ENCODE peak calls at places on chromosome 10, in five cellular contexts. Q is tibial artery, W is PC-9, F is neuronal stem cell, U is spleen. B is an unnamed sample. For H3K4me1, the result is how much of the 10 kb centered on the place peaks cover.

GRCh38 chr10:74953214-74953613 is 126.8 kb downstream of the KAT6B start:
- DNase-seq in U (no peak), Q (no peak), W (no peak), F (no peak), B (no peak)

GRCh38 chr10:132115736-132116135 is 50.0 kb downstream of the JAKMIP3 start:
- DNase-seq in W (no peak), Q (no peak), F (no peak), U (peak), B (peak)

GRCh38 chr10:89301721-89302445 is at the start of gene IFIT2:
- DNase-seq in F (no peak), Q (peak), W (peak), U (peak), B (peak)

GRCh38 chr10:67864560-67865371 is 19.7 kb upstream of the SIRT1 start:
- DNase-seq in F (no peak), Q (no peak), W (no peak), U (no peak), B (no peak)

GRCh38 chr10:29719281-29719675 is 84.5 kb upstream of the SVIL start:
- DNase-seq in U (no peak), Q (no peak), W (no peak), F (no peak), B (no peak)

GRCh38 chr10:122499491-122499941 is 38.2 kb downstream of the HTRA1 start:
- DNase-seq in Q (peak), W (no peak), F (no peak), U (peak), B (peak)

GRCh38 chr10:29304259-29305030 is 15.6 kb downstream of the LYZL1 start:
- DNase-seq in U (no peak), W (peak), Q (peak), F (peak), B (peak)

GRCh38 chr10:4515711-4516110 is 310.3 kb upstream of the AKR1E2 start:
- DNase-seq in U (no peak), F (no peak), W (no peak), Q (no peak), B (no peak)

GRCh38 chr10:77533156-77533886 is 104.3 kb downstream of the KCNMA1 start:
- DNase-seq in W (no peak), F (no peak), U (no peak), Q (no peak), B (no peak)

GRCh38 chr10:50152792-50153272 is 85.1 kb downstream of the WASHC2A start:
- DNase-seq in F (no peak), W (no peak), Q (no peak), U (no peak), B (no peak)

GRCh38 chr10:28492556-28492955 is 40.4 kb upstream of the WAC start:
- DNase-seq in W (no peak), Q (no peak), F (no peak), U (no peak), B (no peak)

GRCh38 chr10:97928897-97929296 is 79.3 kb downstream of the GOLGA7B start:
- DNase-seq in W (no peak), U (peak), F (no peak), Q (no peak), B (no peak)

GRCh38 chr10:947881-948280 is 16.4 kb upstream of the LARP4B start:
- DNase-seq in F (no peak), W (no peak), Q (no peak), U (no peak), B (no peak)

GRCh38 chr10:104300736-104301292 is 31.8 kb downstream of the GSTO2 start:
- DNase-seq in Q (peak), U (no peak), F (no peak), W (no peak), B (peak)

GRCh38 chr10:80382989-80383388 is 25.4 kb upstream of the PRXL2A start:
- DNase-seq in U (no peak), Q (no peak), W (peak), F (no peak), B (no peak)

GRCh38 chr10:99993994-99994689 is 15.6 kb downstream of the DNMBP start:
- DNase-seq in U (peak), Q (peak), F (no peak), W (no peak), B (peak)

GRCh38 chr10:99329891-99330674 is 927 bp downstream of the CNNM1 start:
- DNase-seq in Q (no peak), U (peak), F (peak), W (no peak), B (no peak)

GRCh38 chr10:52729259-52730104 is 43.1 kb downstream of the MBL2 start:
- DNase-seq in U (no peak), Q (no peak), F (no peak), W (peak), B (no peak)

GRCh38 chr10:103510046-103510685 is 16.7 kb downstream of the NEURL1 start:
- DNase-seq in F (no peak), W (no peak), Q (no peak), U (no peak), B (no peak)

GRCh38 chr10:53957401-53957800 is 843.6 kb downstream of the PCDH15 start:
- DNase-seq in Q (no peak), F (no peak), W (no peak), U (no peak), B (no peak)

GRCh38 chr10:118818621-118819221 is 64.0 kb upstream of the CACUL1 start:
- DNase-seq in Q (no peak), W (no peak), U (no peak), F (no peak), B (peak)

GRCh38 chr10:127968659-127969058 is 61.8 kb downstream of the PTPRE start:
- DNase-seq in Q (no peak), F (no peak), U (no peak), W (no peak), B (no peak)

GRCh38 chr10:6328708-6329423 is 126.1 kb downstream of the PFKFB3 start:
- DNase-seq in W (no peak), U (no peak), F (no peak), Q (peak), B (no peak)

GRCh38 chr10:28668363-28669226 is 8.7 kb upstream of the BAMBI start:
- DNase-seq in W (no peak), Q (peak), U (peak), F (no peak), B (peak)

GRCh38 chr10:123720536-123720935 is 54.4 kb downstream of the GPR26 start:
- DNase-seq in U (no peak), W (no peak), Q (no peak), F (no peak), B (no peak)

GRCh38 chr10:126013489-126014281 is 117.3 kb downstream of the FANK1 start:
- DNase-seq in U (no peak), Q (no peak), F (no peak), W (no peak), B (no peak)

DNA sequence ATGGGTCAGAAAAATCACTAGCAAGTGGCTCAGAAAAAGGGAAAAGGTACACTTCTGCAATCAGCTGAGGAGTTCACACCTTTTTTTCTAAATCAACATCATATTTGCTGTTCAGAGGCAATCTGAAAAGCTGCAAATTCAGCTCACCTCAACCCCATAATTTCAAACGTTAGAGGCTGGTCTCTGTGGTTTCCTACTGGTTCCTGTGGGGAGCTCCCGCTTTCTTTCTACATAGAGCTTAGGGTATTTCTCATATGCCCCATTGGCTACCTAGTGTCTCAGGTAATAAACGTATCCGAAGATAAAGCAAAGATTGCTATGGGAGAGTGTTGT is 5.2 kb upstream of the ZNF22 start:
- DNase-seq in W (no peak), U (no peak), Q (no peak), F (no peak), B (no peak)
- H3K4me1 ChIP-seq in W (half or more), U (under half), Q (half or more), F (under half), B (half or more)

GRCh38 chr10:3080608-3081007 is 13.3 kb downstream of the PFKP start:
- DNase-seq in F (no peak), U (no peak), W (no peak), Q (no peak), B (no peak)
- H3K4me3 ChIP-seq in F (no peak), U (no peak), W (no peak), Q (no peak), B (no peak)

DNA sequence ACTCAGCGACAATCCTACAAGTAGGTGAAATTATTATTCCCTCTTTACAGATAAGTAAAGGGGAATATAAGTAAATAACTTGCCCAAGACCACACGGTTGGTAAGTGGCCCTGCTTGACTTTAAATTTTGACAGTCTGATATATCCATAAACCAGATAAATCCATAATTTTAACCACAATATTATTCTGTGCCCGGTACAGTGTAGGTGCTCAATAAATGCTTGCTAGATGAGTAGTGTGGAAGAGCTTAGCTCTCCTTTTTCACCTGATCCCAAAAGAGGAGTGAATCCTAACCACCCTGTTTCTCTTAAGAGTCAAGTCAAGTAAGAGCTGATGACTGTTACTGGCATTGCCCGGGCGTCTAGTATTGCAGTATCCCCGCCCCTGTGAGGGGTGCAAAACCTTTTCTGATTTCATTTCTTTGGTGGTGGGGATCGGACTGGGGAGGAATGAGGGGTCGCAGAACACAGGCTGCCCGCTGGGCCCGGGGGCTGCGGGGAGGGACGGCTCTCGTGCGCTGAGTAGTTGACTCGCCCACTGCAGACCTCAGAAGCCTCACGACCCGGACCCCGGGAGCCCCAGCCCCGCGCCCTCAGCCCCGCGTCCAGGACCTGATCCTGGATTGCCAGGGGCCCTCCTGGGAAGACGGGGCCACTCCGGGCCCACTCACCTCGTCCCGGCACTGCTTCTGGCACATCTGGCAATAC is 490 bp downstream of the KIN start:
- DNase-seq in F (no peak), Q (no peak), U (no peak), W (peak), B (no peak)
- H3K4me1 ChIP-seq in F (under half), Q (under half), U (under half), W (under half), B (half or more)

GRCh38 chr10:3467052-3467906 is 294.7 kb upstream of the PITRM1 start:
- DNase-seq in Q (peak), U (peak), W (peak), F (no peak), B (peak)
- H3K4me3 ChIP-seq in Q (peak), U (no peak), W (peak), F (no peak), B (peak)

GRCh38 chr10:11179231-11180105 is 161.8 kb downstream of the CELF2 start:
- DNase-seq in W (no peak), Q (no peak), U (no peak), F (no peak), B (no peak)
- H3K4me1 ChIP-seq in W (under half), Q (under half), U (half or more), F (under half), B (under half)

GRCh38 chr10:114396455-114396854 is 7.8 kb downstream of the AFAP1L2 start:
- DNase-seq in U (no peak), F (no peak), W (no peak), Q (no peak), B (no peak)

GRCh38 chr10:114395361-114396022 is 8.8 kb downstream of the AFAP1L2 start:
- DNase-seq in W (no peak), Q (no peak), U (no peak), F (no peak), B (no peak)

GRCh38 chr10:114398587-114399331 is 5.5 kb downstream of the AFAP1L2 start:
- DNase-seq in W (no peak), U (no peak), F (no peak), Q (no peak), B (no peak)

GRCh38 chr10:114399576-114399975 is 4.7 kb downstream of the AFAP1L2 start:
- DNase-seq in W (no peak), F (no peak), Q (no peak), U (no peak), B (no peak)

DNA sequence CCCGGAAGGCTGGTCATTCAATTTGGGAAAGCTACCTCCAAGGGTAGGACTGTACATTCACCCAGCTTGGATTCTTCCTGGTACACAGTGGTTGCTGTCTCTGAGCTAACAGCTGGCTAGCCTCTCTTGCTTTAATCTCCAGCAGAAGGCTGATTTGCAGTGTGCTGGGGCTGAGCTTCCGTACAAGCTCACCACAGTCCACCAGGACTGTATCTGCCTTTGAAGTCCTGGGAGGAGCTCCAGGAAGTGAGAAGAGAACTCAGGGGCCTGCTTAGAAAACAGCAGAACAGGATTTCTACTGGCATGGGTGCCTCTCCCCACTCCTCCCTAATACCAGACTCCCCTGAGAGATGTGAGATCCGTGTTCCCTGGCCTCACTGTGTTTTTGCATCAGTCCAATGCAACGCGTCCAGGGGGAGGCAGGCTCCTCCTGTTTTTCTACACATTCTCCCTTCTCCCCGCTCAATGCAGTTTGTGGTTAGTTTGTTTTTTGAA is 6.6 kb downstream of the AFAP1L2 start:
- DNase-seq in U (no peak), W (no peak), F (no peak), Q (no peak), B (no peak)
- H3K4me3 ChIP-seq in U (no peak), W (no peak), F (no peak), Q (peak), B (no peak)

GRCh38 chr10:69321865-69322264 is 43.6 kb downstream of the HK1 start:
- DNase-seq in F (no peak), Q (no peak), U (no peak), W (no peak), B (no peak)
- H3K4me1 ChIP-seq in F (under half), Q (half or more), U (half or more), W (half or more), B (under half)

GRCh38 chr10:24723386-24723787 is 300 bp downstream of the ARHGAP21 start:
- DNase-seq in Q (no peak), W (no peak), U (peak), F (peak), B (no peak)
- H3K4me3 ChIP-seq in Q (peak), W (peak), U (peak), F (peak), B (peak)

DNA sequence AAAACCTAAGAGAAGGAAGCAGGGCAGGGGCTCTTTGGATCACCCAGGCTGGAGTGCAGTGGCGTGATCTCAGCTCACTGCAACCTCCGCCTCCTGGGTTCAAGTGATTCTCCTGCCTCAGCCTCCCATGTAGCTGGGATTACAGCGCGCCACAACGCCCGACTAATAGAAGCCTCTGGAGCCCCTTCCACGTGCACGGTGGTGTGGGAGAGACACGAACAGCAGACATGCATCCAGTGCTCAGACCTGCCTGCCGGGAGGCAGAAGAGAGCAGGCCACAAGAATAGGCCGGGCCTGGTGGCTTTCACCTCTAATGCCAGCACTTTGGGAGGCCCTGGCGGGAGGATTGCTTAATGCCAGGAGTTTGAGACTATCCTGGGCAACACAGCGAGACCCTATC is 96.3 kb downstream of the PRPF18 start:
- DNase-seq in U (peak), W (no peak), F (no peak), Q (no peak), B (no peak)
- H3K4me1 ChIP-seq in U (under half), W (under half), F (under half), Q (under half), B (half or more)

B was measured in heart right ventricle.